ENCODE peak calls at places on chromosome 14, in four cellular contexts. J is suprapubic skin, W is RWPE1, N is right lobe of liver. D is an unnamed sample.

GRCh38 chr14:53516261-53516774 is 363.2 kb upstream of the DDHD1 start:
- DNase-seq in J (no peak), W (no peak), N (no peak), D (no peak)

GRCh38 chr14:29442720-29443119 is 484.9 kb downstream of the PRKD1 start:
- DNase-seq in J (no peak), W (peak), N (no peak), D (no peak)

GRCh38 chr14:57485635-57486034 is 8.0 kb downstream of the CCDC198 start:
- DNase-seq in J (no peak), W (no peak), N (no peak), D (no peak)

GRCh38 chr14:36973806-36974442 is 198.5 kb downstream of the SLC25A21 start:
- DNase-seq in J (no peak), W (peak), N (no peak), D (no peak)

GRCh38 chr14:60093088-60093487 is 1.4 kb downstream of the PCNX4 start:
- DNase-seq in J (no peak), W (no peak), N (no peak), D (no peak)

GRCh38 chr14:35578135-35578534 is 44.2 kb downstream of the INSM2 start:
- DNase-seq in J (no peak), W (no peak), N (no peak), D (no peak)

GRCh38 chr14:63435838-63436237 is 107.3 kb downstream of the PPP2R5E start:
- DNase-seq in J (peak), W (no peak), N (peak), D (no peak)

GRCh38 chr14:91284146-91284790 is 39.8 kb upstream of the GPR68 start:
- DNase-seq in J (no peak), W (peak), N (no peak), D (no peak)

GRCh38 chr14:53630336-53630735 is 326.3 kb downstream of the BMP4 start:
- DNase-seq in J (no peak), W (no peak), N (no peak), D (no peak)

GRCh38 chr14:28656704-28657255 is 109.8 kb upstream of the FOXG1 start:
- DNase-seq in J (no peak), W (peak), N (no peak), D (no peak)

GRCh38 chr14:90759370-90760054 is 56.7 kb downstream of the TTC7B start:
- DNase-seq in J (no peak), W (no peak), N (peak), D (no peak)

GRCh38 chr14:50774542-50775267 is 56.3 kb downstream of the NIN start:
- DNase-seq in J (no peak), W (no peak), N (no peak), D (no peak)

GRCh38 chr14:90815817-90816662 is at the start of gene TTC7B:
- DNase-seq in J (no peak), W (peak), N (peak), D (peak)

GRCh38 chr14:53391631-53392030 is 238.5 kb upstream of the DDHD1 start:
- DNase-seq in J (no peak), W (peak), N (no peak), D (no peak)

GRCh38 chr14:77320238-77320935 is at the start of gene POMT2:
- DNase-seq in J (peak), W (peak), N (peak), D (peak)
- TF ChIP-seq CTCF in J (peak), W (peak), N (peak), D (peak)

GRCh38 chr14:75229923-75230792 is 48.5 kb upstream of the FOS start:
- DNase-seq in J (no peak), W (peak), N (peak), D (no peak)
- TF ChIP-seq CTCF in J (peak), W (no peak), N (no peak), D (peak)

GRCh38 chr14:96698846-96699543 is 98.2 kb upstream of the VRK1 start:
- DNase-seq in J (no peak), W (no peak), N (no peak), D (no peak)
- TF ChIP-seq CTCF in J (no peak), W (no peak), N (no peak), D (no peak)

GRCh38 chr14:41824441-41824840 is 217.8 kb downstream of the LRFN5 start:
- DNase-seq in J (no peak), W (no peak), N (no peak), D (no peak)
- TF ChIP-seq CTCF in J (no peak), W (no peak), N (no peak), D (peak)

D was measured in endothelial cell.